ENCODE peak calls at places on chromosomes 16 and 17, in ten cellular contexts. K, C, Y, X, R, S, F, H, A and L are unnamed samples.

GRCh38 chr17:13398853-13399252 is 202.9 kb downstream of the HS3ST3A1 start:
- DNase-seq in Y (no peak), R (no peak), S (no peak), C (no peak), A (no peak), X (no peak), F (no peak), H (no peak), K (no peak), L (no peak)

GRCh38 chr16:53129281-53130192 is 74.7 kb downstream of the CHD9 start:
- DNase-seq in X (no peak), K (peak; percentile 78), S (no peak), A (no peak), H (no peak), Y (no peak), F (no peak), R (no peak), C (no peak), L (no peak)

GRCh38 chr16:27189335-27189972 is 13.9 kb upstream of the KDM8 start:
- DNase-seq in R (no peak), F (no peak), A (no peak), Y (no peak), S (no peak), C (no peak), X (no peak), K (no peak), H (no peak), L (peak; percentile 36)

GRCh38 chr16:67967956-67968439 is 439 bp downstream of the SLC12A4 start:
- DNase-seq in F (no peak), S (peak; percentile 12), A (peak; percentile 79), K (peak; percentile 39), Y (peak; percentile 29), R (no peak), H (peak; percentile 25), C (no peak), X (no peak), L (no peak)

GRCh38 chr16:17109413-17109812 is 361.3 kb downstream of the XYLT1 start:
- DNase-seq in A (no peak), Y (no peak), S (no peak), X (no peak), R (no peak), C (no peak), F (no peak), K (no peak), H (no peak), L (no peak)

GRCh38 chr16:50841081-50841886 is 99.4 kb downstream of the CYLD start:
- DNase-seq in A (no peak), X (no peak), K (no peak), C (peak; percentile 8), F (peak; percentile 38), H (peak; percentile 6), R (no peak), S (peak; percentile 23), Y (no peak), L (no peak)

GRCh38 chr17:37519241-37519985 is 29.7 kb downstream of the DUSP14 start:
- DNase-seq in A (no peak), F (no peak), H (no peak), K (no peak), Y (no peak), C (no peak), R (no peak), X (no peak), S (no peak), L (no peak)

GRCh38 chr17:81885869-81886548 is 5.4 kb downstream of the ALYREF start:
- DNase-seq in Y (no peak), H (no peak), C (no peak), F (no peak), X (no peak), K (no peak), R (no peak), S (no peak), A (peak; percentile 92), L (peak; percentile 66)

GRCh38 chr17:9022553-9023388 is 1.5 kb downstream of the NTN1 start:
- DNase-seq in R (no peak), F (no peak), S (no peak), C (no peak), H (no peak), K (peak; percentile 11), Y (peak; percentile 28), A (no peak), X (no peak), L (no peak)

GRCh38 chr17:45414997-45415881 is 17.4 kb downstream of the ARHGAP27 start:
- DNase-seq in C (no peak), K (no peak), F (no peak), R (no peak), X (no peak), Y (no peak), A (no peak), H (no peak), S (no peak), L (peak; percentile 80)

GRCh38 chr16:82248677-82249076 is 78.7 kb upstream of the MPHOSPH6 start:
- DNase-seq in R (no peak), C (no peak), H (no peak), X (no peak), F (no peak), K (no peak), S (no peak), A (no peak), Y (no peak), L (no peak)

GRCh38 chr16:2492292-2492691 is 17.4 kb downstream of the TBC1D24 start:
- DNase-seq in C (no peak), H (no peak), F (no peak), X (no peak), K (no peak), A (no peak), R (no peak), S (no peak), Y (no peak), L (no peak)

GRCh38 chr16:2487517-2487842 is 12.6 kb downstream of the TBC1D24 start:
- DNase-seq in H (no peak), S (no peak), R (no peak), A (no peak), X (no peak), K (no peak), F (no peak), C (no peak), Y (no peak), L (no peak)

GRCh38 chr16:2489581-2489980 is 14.7 kb downstream of the TBC1D24 start:
- DNase-seq in K (no peak), X (no peak), F (no peak), S (no peak), H (no peak), C (no peak), R (no peak), A (no peak), Y (no peak), L (no peak)

GRCh38 chr16:2487903-2488531 is 13.1 kb downstream of the TBC1D24 start:
- DNase-seq in R (no peak), C (no peak), Y (no peak), H (no peak), S (no peak), A (no peak), F (no peak), X (no peak), K (no peak), L (no peak)

GRCh38 chr16:2490190-2491105 is 15.5 kb downstream of the TBC1D24 start:
- DNase-seq in H (no peak), K (no peak), C (no peak), F (no peak), Y (no peak), S (no peak), A (no peak), X (no peak), R (no peak), L (peak; percentile 46)
- H3K9me3 ChIP-seq in H (no peaks in the 10 kb centered on the region), K (no peaks in the 10 kb centered on the region), C (no peaks in the 10 kb centered on the region), F (no peaks in the 10 kb centered on the region), Y (no peaks in the 10 kb centered on the region), S (no peaks in the 10 kb centered on the region), A (no peaks in the 10 kb centered on the region), X (no peaks in the 10 kb centered on the region), R (no peaks in the 10 kb centered on the region), L (no peaks in the 10 kb centered on the region)

DNA sequence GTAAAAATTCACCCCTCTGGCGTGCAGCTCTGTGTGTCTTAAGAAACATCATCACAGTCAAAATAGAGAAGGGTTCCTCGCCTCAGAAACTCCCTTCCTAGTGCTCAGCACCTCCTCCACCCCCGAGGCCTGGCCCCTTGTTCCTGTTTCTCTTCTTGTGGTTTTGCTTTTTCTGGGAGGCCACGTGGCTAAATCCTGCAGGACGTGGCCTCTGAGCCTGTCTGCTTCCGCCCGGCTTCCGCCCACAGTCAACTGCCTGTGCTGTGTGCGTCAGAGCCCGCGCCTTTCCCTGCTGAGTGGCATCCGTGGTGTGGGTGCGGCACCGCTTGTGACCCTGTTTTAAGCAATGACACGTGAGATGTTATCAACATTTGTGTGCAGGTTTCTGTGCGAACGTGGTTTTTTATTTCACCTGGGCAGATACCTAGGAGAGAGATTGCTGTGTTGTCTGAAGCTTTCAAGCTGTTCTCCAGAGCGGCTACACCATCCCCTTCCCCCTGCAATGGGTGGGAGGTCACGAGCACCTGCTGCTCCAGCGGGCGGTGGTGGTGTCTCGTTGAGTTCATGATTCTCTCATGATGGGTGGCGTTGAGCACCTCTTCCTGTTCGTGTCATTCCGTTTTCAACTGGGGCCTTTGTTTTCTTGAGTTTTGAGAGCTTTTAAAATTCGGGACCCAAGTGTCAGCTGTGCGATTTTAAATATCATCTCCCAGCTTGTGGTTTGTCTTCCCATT is 21.7 kb downstream of the ACSF3 start:
- DNase-seq in A (peak; percentile 84), X (no peak), F (peak; percentile 83), H (peak; percentile 80), R (peak; percentile 64), Y (peak; percentile 37), K (no peak), C (peak; percentile 92), S (peak; percentile 81), L (no peak)
- H3K4me3 ChIP-seq in A (no peak overlapping the region), X (peak overlapping the region; percentile 32), F (no peak overlapping the region), H (peak overlapping the region; percentile 69), R (no peak overlapping the region), Y (no peak overlapping the region), K (no peak overlapping the region), C (peak overlapping the region; percentile 8), S (peak overlapping the region; percentile 40), L (no peak overlapping the region)

GRCh38 chr16:35497399-35497798 is 2038.0 kb downstream of the TP53TG3F start:
- DNase-seq in F (no peak), R (no peak), K (no peak), H (no peak), S (no peak), Y (no peak), A (no peak), X (no peak), C (no peak), L (no peak)
- H3K9me3 ChIP-seq in F (no peaks in the 10 kb centered on the region), R (no peaks in the 10 kb centered on the region), K (no peaks in the 10 kb centered on the region), H (no peaks in the 10 kb centered on the region), S (no peaks in the 10 kb centered on the region), Y (peaks cover 3% of the 10 kb centered on the region), A (no peaks in the 10 kb centered on the region), X (no peaks in the 10 kb centered on the region), C (peaks cover 6% of the 10 kb centered on the region), L (no peaks in the 10 kb centered on the region)

DNA sequence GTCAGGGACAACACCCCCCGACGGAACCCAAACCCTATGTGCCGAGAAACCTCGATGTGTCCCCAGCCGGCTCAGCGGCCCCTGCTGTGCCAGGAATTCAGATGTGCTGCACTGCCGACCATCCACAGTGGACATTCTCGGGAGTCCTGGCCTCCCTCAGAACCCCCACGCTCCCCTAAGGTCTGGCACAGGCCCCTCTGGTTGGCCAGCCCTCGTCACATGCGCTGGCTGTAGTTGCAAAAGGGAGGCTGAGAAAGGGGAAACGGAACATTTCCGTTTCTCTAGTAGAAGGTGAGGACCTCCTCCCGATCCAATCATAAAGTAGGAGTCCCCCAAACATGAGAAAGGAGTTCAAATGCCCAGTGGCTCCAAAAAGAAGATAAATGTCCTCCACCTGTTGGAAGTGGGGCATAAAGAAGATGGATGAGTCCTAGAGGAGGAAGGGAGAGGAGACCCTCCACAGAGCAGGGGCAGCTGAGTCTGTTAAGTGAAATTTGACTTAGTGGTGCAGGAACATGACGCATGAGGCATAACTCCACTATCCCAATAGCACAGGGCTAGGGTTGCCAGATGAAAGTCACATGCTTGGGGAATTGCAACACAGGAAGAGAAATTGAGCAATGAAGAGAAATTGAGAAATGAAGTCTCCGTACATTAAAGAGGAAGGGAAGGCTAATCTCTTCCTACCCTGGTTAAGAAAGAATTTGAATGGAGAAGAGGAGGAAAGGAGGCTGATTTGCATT is 49.3 kb upstream of the WSB1 start:
- DNase-seq in K (peak; percentile 99), Y (peak; percentile 66), S (no peak), X (peak; percentile 48), C (no peak), H (no peak), A (peak; percentile 87), F (peak; percentile 87), R (peak; percentile 41), L (no peak)
- H3K4me3 ChIP-seq in K (peak overlapping the region; percentile 62), Y (no peak overlapping the region), S (no peak overlapping the region), X (peak overlapping the region; percentile 46), C (no peak overlapping the region), H (no peak overlapping the region), A (peak overlapping the region; percentile 43), F (no peak overlapping the region), R (no peak overlapping the region), L (no peak overlapping the region)